ENCODE peak calls at places on chromosomes 5 and 9, in six cellular contexts. One of them, this sample, is unnamed.

GRCh38 chr9:120454427-120454826 is 125.5 kb downstream of the CDK5RAP2 start:
- DNase-seq in CD8-positive, alpha-beta T cell: no peak
- DNase-seq in cardiac muscle cell: no peak
- DNase-seq in pancreas: no peak
- DNase-seq in AG10803: no peak
- DNase-seq in esophagus muscularis mucosa: no peak
- DNase-seq in this sample: no peak

GRCh38 chr5:147095740-147096139 is 139.1 kb upstream of the STK32A start:
- DNase-seq in pancreas: no peak
- DNase-seq in AG10803: no peak
- DNase-seq in cardiac muscle cell: no peak
- DNase-seq in CD8-positive, alpha-beta T cell: no peak
- DNase-seq in esophagus muscularis mucosa: no peak
- DNase-seq in this sample: no peak

GRCh38 chr5:141609044-141609443 is 9.8 kb downstream of the DIAPH1 start:
- DNase-seq in esophagus muscularis mucosa: no peak
- DNase-seq in CD8-positive, alpha-beta T cell: no peak
- DNase-seq in cardiac muscle cell: no peak
- DNase-seq in pancreas: no peak
- DNase-seq in AG10803: no peak
- DNase-seq in this sample: no peak

GRCh38 chr9:135850737-135851136 is 56.6 kb downstream of the CAMSAP1 start:
- DNase-seq in esophagus muscularis mucosa: no peak
- DNase-seq in cardiac muscle cell: no peak
- DNase-seq in AG10803: no peak
- DNase-seq in pancreas: no peak
- DNase-seq in CD8-positive, alpha-beta T cell: no peak
- DNase-seq in this sample: no peak

GRCh38 chr9:121858788-121859187 is 207.4 kb downstream of the DAB2IP start:
- DNase-seq in pancreas: no peak
- DNase-seq in CD8-positive, alpha-beta T cell: no peak
- DNase-seq in AG10803: no peak
- DNase-seq in cardiac muscle cell: no peak
- DNase-seq in esophagus muscularis mucosa: no peak
- DNase-seq in this sample: no peak

GRCh38 chr5:5220896-5221295 is 80.8 kb downstream of the ADAMTS16 start:
- DNase-seq in cardiac muscle cell: no peak
- DNase-seq in esophagus muscularis mucosa: no peak
- DNase-seq in pancreas: no peak
- DNase-seq in AG10803: no peak
- DNase-seq in CD8-positive, alpha-beta T cell: no peak
- DNase-seq in this sample: no peak

GRCh38 chr5:175885813-175886212 is 14.4 kb downstream of the CPLX2 start:
- DNase-seq in pancreas: no peak
- DNase-seq in CD8-positive, alpha-beta T cell: no peak
- DNase-seq in esophagus muscularis mucosa: no peak
- DNase-seq in AG10803: no peak
- DNase-seq in cardiac muscle cell: no peak
- DNase-seq in this sample: peak

GRCh38 chr5:3489221-3489620 is 106.4 kb upstream of the IRX1 start:
- DNase-seq in CD8-positive, alpha-beta T cell: no peak
- DNase-seq in AG10803: no peak
- DNase-seq in esophagus muscularis mucosa: no peak
- DNase-seq in cardiac muscle cell: no peak
- DNase-seq in pancreas: no peak
- DNase-seq in this sample: no peak

GRCh38 chr5:54176066-54176835 is 134.1 kb downstream of the ARL15 start:
- DNase-seq in AG10803: peak
- DNase-seq in cardiac muscle cell: no peak
- DNase-seq in esophagus muscularis mucosa: no peak
- DNase-seq in pancreas: no peak
- DNase-seq in CD8-positive, alpha-beta T cell: no peak
- DNase-seq in this sample: no peak

GRCh38 chr5:27083763-27084420 is 45.5 kb upstream of the CDH9 start:
- DNase-seq in pancreas: no peak
- DNase-seq in esophagus muscularis mucosa: no peak
- DNase-seq in AG10803: no peak
- DNase-seq in cardiac muscle cell: no peak
- DNase-seq in CD8-positive, alpha-beta T cell: no peak
- DNase-seq in this sample: peak

GRCh38 chr5:110402562-110402961 is 323.9 kb downstream of the TMEM232 start:
- DNase-seq in AG10803: no peak
- DNase-seq in esophagus muscularis mucosa: no peak
- DNase-seq in pancreas: no peak
- DNase-seq in CD8-positive, alpha-beta T cell: no peak
- DNase-seq in cardiac muscle cell: no peak
- DNase-seq in this sample: no peak

GRCh38 chr9:125911861-125912260 is 164.7 kb downstream of the PBX3 start:
- DNase-seq in AG10803: no peak
- DNase-seq in CD8-positive, alpha-beta T cell: no peak
- DNase-seq in esophagus muscularis mucosa: no peak
- DNase-seq in cardiac muscle cell: no peak
- DNase-seq in pancreas: no peak
- DNase-seq in this sample: peak

GRCh38 chr5:148125641-148126040 is 42.7 kb upstream of the SPINK14 start:
- DNase-seq in CD8-positive, alpha-beta T cell: no peak
- DNase-seq in esophagus muscularis mucosa: no peak
- DNase-seq in pancreas: no peak
- DNase-seq in AG10803: no peak
- DNase-seq in cardiac muscle cell: peak
- DNase-seq in this sample: peak

GRCh38 chr9:74497750-74498615 is 848 bp downstream of the RORB start:
- DNase-seq in esophagus muscularis mucosa: no peak
- DNase-seq in CD8-positive, alpha-beta T cell: no peak
- DNase-seq in cardiac muscle cell: peak
- DNase-seq in pancreas: peak
- DNase-seq in AG10803: peak
- DNase-seq in this sample: peak

GRCh38 chr9:108468364-108468763 is 387.4 kb downstream of the ACTL7B start:
- DNase-seq in cardiac muscle cell: peak
- DNase-seq in AG10803: no peak
- DNase-seq in pancreas: no peak
- DNase-seq in CD8-positive, alpha-beta T cell: no peak
- DNase-seq in esophagus muscularis mucosa: no peak
- DNase-seq in this sample: no peak

GRCh38 chr5:3307982-3308621 is 287.5 kb upstream of the IRX1 start:
- DNase-seq in pancreas: no peak
- DNase-seq in CD8-positive, alpha-beta T cell: no peak
- DNase-seq in esophagus muscularis mucosa: no peak
- DNase-seq in AG10803: no peak
- DNase-seq in cardiac muscle cell: no peak
- DNase-seq in this sample: no peak

GRCh38 chr5:4541334-4541733 is 598.8 kb upstream of the ADAMTS16 start:
- DNase-seq in pancreas: no peak
- DNase-seq in esophagus muscularis mucosa: peak
- DNase-seq in CD8-positive, alpha-beta T cell: no peak
- DNase-seq in cardiac muscle cell: no peak
- DNase-seq in AG10803: no peak
- DNase-seq in this sample: no peak

GRCh38 chr5:96968614-96969013 is 32.7 kb downstream of the LNPEP start:
- DNase-seq in CD8-positive, alpha-beta T cell: no peak
- DNase-seq in esophagus muscularis mucosa: no peak
- DNase-seq in pancreas: no peak
- DNase-seq in cardiac muscle cell: peak
- DNase-seq in AG10803: no peak
- DNase-seq in this sample: no peak

GRCh38 chr5:88824892-88825781 is 57.8 kb downstream of the MEF2C start:
- DNase-seq in esophagus muscularis mucosa: no peak
- DNase-seq in CD8-positive, alpha-beta T cell: no peak
- DNase-seq in AG10803: peak
- DNase-seq in cardiac muscle cell: no peak
- DNase-seq in pancreas: no peak
- DNase-seq in this sample: peak

GRCh38 chr5:87282254-87282653 is 14.6 kb downstream of the RASA1 start:
- DNase-seq in AG10803: no peak
- DNase-seq in CD8-positive, alpha-beta T cell: no peak
- DNase-seq in cardiac muscle cell: no peak
- DNase-seq in esophagus muscularis mucosa: no peak
- DNase-seq in pancreas: no peak
- DNase-seq in this sample: no peak

GRCh38 chr9:105216440-105217178 is 27.8 kb upstream of the SLC44A1 start:
- DNase-seq in pancreas: no peak
- DNase-seq in cardiac muscle cell: no peak
- DNase-seq in CD8-positive, alpha-beta T cell: no peak
- DNase-seq in esophagus muscularis mucosa: no peak
- DNase-seq in AG10803: peak
- DNase-seq in this sample: peak

GRCh38 chr9:108469654-108470053 is 386.1 kb downstream of the ACTL7B start:
- DNase-seq in cardiac muscle cell: no peak
- DNase-seq in pancreas: no peak
- DNase-seq in CD8-positive, alpha-beta T cell: no peak
- DNase-seq in AG10803: peak
- DNase-seq in esophagus muscularis mucosa: no peak
- DNase-seq in this sample: peak

GRCh38 chr9:95497772-95498171 is 19.0 kb downstream of the PTCH1 start:
- DNase-seq in CD8-positive, alpha-beta T cell: no peak
- DNase-seq in cardiac muscle cell: no peak
- DNase-seq in AG10803: peak
- DNase-seq in pancreas: no peak
- DNase-seq in esophagus muscularis mucosa: no peak
- DNase-seq in this sample: peak

GRCh38 chr5:178464431-178465048 is 125.7 kb downstream of the COL23A1 start:
- DNase-seq in CD8-positive, alpha-beta T cell: no peak
- DNase-seq in cardiac muscle cell: no peak
- DNase-seq in AG10803: no peak
- DNase-seq in pancreas: no peak
- DNase-seq in esophagus muscularis mucosa: no peak
- DNase-seq in this sample: no peak

GRCh38 chr5:149367249-149367971 is 9.6 kb downstream of the PCYOX1L start:
- DNase-seq in cardiac muscle cell: peak
- DNase-seq in pancreas: no peak
- DNase-seq in AG10803: peak
- DNase-seq in esophagus muscularis mucosa: no peak
- DNase-seq in CD8-positive, alpha-beta T cell: peak
- DNase-seq in this sample: peak

GRCh38 chr9:22363421-22363887 is 83.2 kb upstream of the DMRTA1 start:
- DNase-seq in CD8-positive, alpha-beta T cell: no peak
- DNase-seq in AG10803: no peak
- DNase-seq in pancreas: peak
- DNase-seq in esophagus muscularis mucosa: no peak
- DNase-seq in cardiac muscle cell: no peak
- DNase-seq in this sample: no peak

GRCh38 chr5:74063346-74063745 is 437.4 kb downstream of the ARHGEF28 start:
- DNase-seq in cardiac muscle cell: no peak
- DNase-seq in CD8-positive, alpha-beta T cell: no peak
- DNase-seq in pancreas: no peak
- DNase-seq in AG10803: no peak
- DNase-seq in esophagus muscularis mucosa: no peak
- DNase-seq in this sample: no peak

GRCh38 chr9:20207161-20207560 is 415.1 kb downstream of the MLLT3 start:
- DNase-seq in pancreas: no peak
- DNase-seq in cardiac muscle cell: no peak
- DNase-seq in AG10803: no peak
- DNase-seq in CD8-positive, alpha-beta T cell: no peak
- DNase-seq in esophagus muscularis mucosa: no peak
- DNase-seq in this sample: no peak

GRCh38 chr5:81748556-81748955 is 2.3 kb downstream of the SSBP2 start:
- DNase-seq in AG10803: no peak
- DNase-seq in CD8-positive, alpha-beta T cell: no peak
- DNase-seq in cardiac muscle cell: no peak
- DNase-seq in esophagus muscularis mucosa: no peak
- DNase-seq in pancreas: no peak
- DNase-seq in this sample: no peak

GRCh38 chr9:4862506-4863250 is 69.9 kb downstream of the RCL1 start:
- DNase-seq in AG10803: peak
- DNase-seq in cardiac muscle cell: no peak
- DNase-seq in esophagus muscularis mucosa: no peak
- DNase-seq in CD8-positive, alpha-beta T cell: no peak
- DNase-seq in pancreas: no peak
- DNase-seq in this sample: peak

GRCh38 chr9:123339666-123340414 is 16.2 kb upstream of the CRB2 start:
- DNase-seq in esophagus muscularis mucosa: no peak
- DNase-seq in pancreas: no peak
- DNase-seq in cardiac muscle cell: no peak
- DNase-seq in CD8-positive, alpha-beta T cell: peak
- DNase-seq in AG10803: no peak
- DNase-seq in this sample: no peak
- H3K4me3 ChIP-seq in esophagus muscularis mucosa: peak
- H3K4me3 ChIP-seq in pancreas: no peak
- H3K4me3 ChIP-seq in cardiac muscle cell: no peak
- H3K4me3 ChIP-seq in CD8-positive, alpha-beta T cell: peak
- H3K4me3 ChIP-seq in AG10803: no peak
- H3K4me3 ChIP-seq in this sample: no peak

DNA sequence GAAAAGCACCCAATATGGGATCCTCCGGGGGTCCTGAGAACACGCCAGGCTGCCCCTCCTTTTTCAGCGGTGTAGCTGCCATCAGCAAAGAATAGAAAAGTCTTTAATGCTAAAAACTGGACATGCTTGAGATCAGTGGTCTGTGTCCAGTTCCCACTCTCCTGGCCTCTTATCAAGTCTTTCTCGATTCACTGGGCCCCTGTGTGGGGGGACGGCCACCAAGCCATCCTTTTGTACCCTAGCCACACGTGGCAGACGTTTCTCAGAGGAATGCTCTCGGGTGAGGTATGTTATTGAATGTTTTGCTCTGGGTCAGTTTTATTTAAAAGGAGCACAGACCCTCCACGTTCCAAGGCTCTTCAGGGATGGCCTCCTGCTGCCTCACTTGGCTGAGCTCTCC is 23.6 kb downstream of the FABP6 start:
- DNase-seq in cardiac muscle cell: no peak
- DNase-seq in CD8-positive, alpha-beta T cell: no peak
- DNase-seq in pancreas: no peak
- DNase-seq in AG10803: no peak
- DNase-seq in esophagus muscularis mucosa: no peak
- DNase-seq in this sample: no peak
- H3K4me3 ChIP-seq in cardiac muscle cell: no peak
- H3K4me3 ChIP-seq in CD8-positive, alpha-beta T cell: no peak
- H3K4me3 ChIP-seq in pancreas: no peak
- H3K4me3 ChIP-seq in AG10803: no peak
- H3K4me3 ChIP-seq in esophagus muscularis mucosa: no peak
- H3K4me3 ChIP-seq in this sample: no peak

GRCh38 chr5:95281211-95281610 is 3.7 kb downstream of the MCTP1 start:
- DNase-seq in cardiac muscle cell: no peak
- DNase-seq in AG10803: peak
- DNase-seq in CD8-positive, alpha-beta T cell: no peak
- DNase-seq in esophagus muscularis mucosa: no peak
- DNase-seq in pancreas: no peak
- DNase-seq in this sample: peak
- H3K4me3 ChIP-seq in cardiac muscle cell: no peak
- H3K4me3 ChIP-seq in AG10803: no peak
- H3K4me3 ChIP-seq in CD8-positive, alpha-beta T cell: no peak
- H3K4me3 ChIP-seq in esophagus muscularis mucosa: no peak
- H3K4me3 ChIP-seq in pancreas: no peak
- H3K4me3 ChIP-seq in this sample: no peak

DNA sequence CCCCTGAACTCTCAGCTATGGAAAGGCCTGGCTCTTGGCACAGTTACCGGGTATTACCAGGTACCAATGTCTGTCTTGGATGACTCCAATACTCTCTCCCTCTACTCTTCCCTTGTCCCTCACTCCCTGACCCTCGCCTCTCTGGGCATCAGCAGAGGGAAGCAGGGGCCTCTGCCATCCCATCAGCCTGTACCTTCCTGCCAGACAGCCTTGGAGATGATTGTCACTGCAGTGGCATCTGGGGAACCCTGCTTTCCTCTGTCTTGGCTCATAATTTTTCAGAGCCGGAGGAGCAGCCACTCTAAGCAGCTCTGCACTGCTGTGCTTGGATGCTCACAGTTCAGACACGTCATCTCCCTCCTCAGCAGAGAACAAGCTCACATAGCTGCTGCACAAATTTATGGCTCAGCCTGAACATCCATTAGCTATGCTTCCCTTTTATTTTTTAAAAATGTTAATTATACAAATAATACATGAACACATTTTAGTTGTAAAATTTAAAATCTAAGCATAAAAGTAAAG is 274.1 kb downstream of the SMARCA2 start:
- DNase-seq in pancreas: no peak
- DNase-seq in esophagus muscularis mucosa: no peak
- DNase-seq in AG10803: no peak
- DNase-seq in CD8-positive, alpha-beta T cell: no peak
- DNase-seq in cardiac muscle cell: no peak
- DNase-seq in this sample: no peak
- H3K4me3 ChIP-seq in pancreas: no peak
- H3K4me3 ChIP-seq in esophagus muscularis mucosa: no peak
- H3K4me3 ChIP-seq in AG10803: no peak
- H3K4me3 ChIP-seq in CD8-positive, alpha-beta T cell: no peak
- H3K4me3 ChIP-seq in cardiac muscle cell: no peak
- H3K4me3 ChIP-seq in this sample: no peak

This sample was measured in fibroblast of the aortic adventitia.